ENCODE peak calls at places on chromosomes 12 and 14, in five cellular contexts. M, Q, X, H and O are unnamed samples.

GRCh38 chr14:99273025-99273723 is 1.2 kb upstream of the BCL11B start:
- DNase-seq in M (no peak), Q (no peak), X (peak), H (peak), O (no peak)

GRCh38 chr14:30209136-30209535 is 281.5 kb upstream of the PRKD1 start:
- DNase-seq in M (no peak), Q (no peak), X (no peak), H (no peak), O (no peak)

GRCh38 chr14:93987376-93987775 is 9.7 kb upstream of the CCDC197 start:
- DNase-seq in M (no peak), Q (peak), X (no peak), H (no peak), O (no peak)

GRCh38 chr14:38948171-38948570 is 154.9 kb downstream of the SEC23A start:
- DNase-seq in M (no peak), Q (no peak), X (no peak), H (no peak), O (peak)

GRCh38 chr12:49705479-49706267 is 1.5 kb downstream of the FMNL3 start:
- DNase-seq in M (peak), Q (peak), X (peak), H (peak), O (peak)

GRCh38 chr12:95143784-95144205 is 70.4 kb upstream of the NR2C1 start:
- DNase-seq in M (no peak), Q (peak), X (no peak), H (peak), O (no peak)

GRCh38 chr12:66131067-66131688 is 628 bp upstream of the LLPH start:
- DNase-seq in M (peak), Q (no peak), X (no peak), H (no peak), O (no peak)

GRCh38 chr12:117097159-117097558 is 2.1 kb downstream of the TESC start:
- DNase-seq in M (no peak), Q (peak), X (no peak), H (no peak), O (no peak)

GRCh38 chr12:107200394-107200793 is 107.0 kb upstream of the CRY1 start:
- DNase-seq in M (no peak), Q (no peak), X (no peak), H (peak), O (peak)